ENCODE peak calls at places on chromosomes 16 and 17, in four cellular contexts. One of them, this sample, is unnamed. For H3K4me1 and H3K79me2, the result is how much of the 10 kb centered on the place peaks cover.

GRCh38 chr16:26688105-26688504 is 378.6 kb upstream of the C16orf82 start:
- DNase-seq in HCT116: no peak
- DNase-seq in GM23248: no peak
- DNase-seq in K562: no peak
- DNase-seq in this sample: no peak

GRCh38 chr16:85947511-85948509 is 48.8 kb downstream of the IRF8 start:
- DNase-seq in HCT116: no peak
- DNase-seq in GM23248: no peak
- DNase-seq in K562: no peak
- DNase-seq in this sample: no peak

GRCh38 chr17:33052856-33053255 is 61.2 kb downstream of the SPACA3 start:
- DNase-seq in HCT116: no peak
- DNase-seq in GM23248: peak
- DNase-seq in K562: no peak
- DNase-seq in this sample: no peak

GRCh38 chr16:73610605-73611177 is 562.8 kb upstream of the ZFHX3 start:
- DNase-seq in HCT116: no peak
- DNase-seq in GM23248: no peak
- DNase-seq in K562: no peak
- DNase-seq in this sample: no peak

GRCh38 chr17:59814685-59815084 is 78.1 kb downstream of the TUBD1 start:
- DNase-seq in HCT116: no peak
- DNase-seq in GM23248: no peak
- DNase-seq in K562: no peak
- DNase-seq in this sample: no peak

GRCh38 chr17:77480509-77481215 is 339.9 kb downstream of the SEC14L1 start:
- DNase-seq in HCT116: no peak
- DNase-seq in GM23248: no peak
- DNase-seq in K562: no peak
- DNase-seq in this sample: no peak

GRCh38 chr17:74442670-74443515 is 11.0 kb downstream of the GPRC5C start:
- DNase-seq in HCT116: peak
- DNase-seq in GM23248: peak
- DNase-seq in K562: peak
- DNase-seq in this sample: no peak

GRCh38 chr17:79406316-79406715 is 204.5 kb downstream of the RBFOX3 start:
- DNase-seq in HCT116: no peak
- DNase-seq in GM23248: no peak
- DNase-seq in K562: no peak
- DNase-seq in this sample: no peak

GRCh38 chr17:80923211-80924110 is 68.2 kb upstream of the CHMP6 start:
- DNase-seq in HCT116: no peak
- DNase-seq in GM23248: no peak
- DNase-seq in K562: no peak
- DNase-seq in this sample: no peak

GRCh38 chr17:31900877-31901276 is 631 bp downstream of the UTP6 start:
- DNase-seq in HCT116: no peak
- DNase-seq in GM23248: peak
- DNase-seq in K562: peak
- DNase-seq in this sample: no peak

GRCh38 chr17:61223725-61224124 is 175.9 kb upstream of the TBX2 start:
- DNase-seq in HCT116: no peak
- DNase-seq in GM23248: no peak
- DNase-seq in K562: no peak
- DNase-seq in this sample: no peak

GRCh38 chr17:67362173-67362572 is 4.2 kb downstream of the PSMD12 start:
- DNase-seq in HCT116: no peak
- DNase-seq in GM23248: no peak
- DNase-seq in K562: no peak
- DNase-seq in this sample: no peak

GRCh38 chr16:63067141-63067540 is 1030.9 kb upstream of the CDH8 start:
- DNase-seq in HCT116: no peak
- DNase-seq in GM23248: no peak
- DNase-seq in K562: no peak
- DNase-seq in this sample: no peak

GRCh38 chr16:72848045-72848410 is 199.9 kb downstream of the ZFHX3 start:
- DNase-seq in HCT116: no peak
- DNase-seq in GM23248: no peak
- DNase-seq in K562: no peak
- DNase-seq in this sample: no peak

GRCh38 chr17:70242781-70243437 is 73.6 kb downstream of the KCNJ2 start:
- DNase-seq in HCT116: no peak
- DNase-seq in GM23248: no peak
- DNase-seq in K562: no peak
- DNase-seq in this sample: no peak

GRCh38 chr17:48328457-48328856 is 101.6 kb downstream of the SKAP1 start:
- DNase-seq in HCT116: no peak
- DNase-seq in GM23248: no peak
- DNase-seq in K562: no peak
- DNase-seq in this sample: no peak

GRCh38 chr16:27169511-27170071 is 33.7 kb upstream of the KDM8 start:
- DNase-seq in HCT116: no peak
- DNase-seq in GM23248: peak
- DNase-seq in K562: no peak
- DNase-seq in this sample: peak

GRCh38 chr17:61076649-61077048 is 323.0 kb upstream of the TBX2 start:
- DNase-seq in HCT116: no peak
- DNase-seq in GM23248: peak
- DNase-seq in K562: no peak
- DNase-seq in this sample: no peak

GRCh38 chr17:55067697-55068439 is 99.3 kb downstream of the STXBP4 start:
- DNase-seq in HCT116: no peak
- DNase-seq in GM23248: peak
- DNase-seq in K562: peak
- DNase-seq in this sample: no peak

GRCh38 chr16:75486014-75486404 is 9.2 kb downstream of the CHST6 start:
- DNase-seq in HCT116: no peak
- DNase-seq in GM23248: no peak
- DNase-seq in K562: no peak
- DNase-seq in this sample: peak

GRCh38 chr17:36544049-36544319 is 735 bp upstream of the GGNBP2 start:
- DNase-seq in HCT116: no peak
- DNase-seq in GM23248: peak
- DNase-seq in K562: peak
- DNase-seq in this sample: peak

GRCh38 chr17:42706732-42707131 is 24.4 kb downstream of the CNTNAP1 start:
- DNase-seq in HCT116: no peak
- DNase-seq in GM23248: no peak
- DNase-seq in K562: no peak
- DNase-seq in this sample: no peak

GRCh38 chr16:74253146-74253545 is 43.5 kb upstream of the PSMD7 start:
- DNase-seq in HCT116: no peak
- DNase-seq in GM23248: no peak
- DNase-seq in K562: no peak
- DNase-seq in this sample: no peak

GRCh38 chr17:49576121-49576905 is 642 bp downstream of the NXPH3 start:
- DNase-seq in HCT116: no peak
- DNase-seq in GM23248: peak
- DNase-seq in K562: peak
- DNase-seq in this sample: no peak

GRCh38 chr17:8382052-8382879 is 727 bp downstream of the RPL26 start:
- DNase-seq in HCT116: no peak
- DNase-seq in GM23248: peak
- DNase-seq in K562: peak
- DNase-seq in this sample: no peak

GRCh38 chr16:22220714-22221113 is 14.6 kb downstream of the EEF2K start:
- DNase-seq in HCT116: no peak
- DNase-seq in GM23248: peak
- DNase-seq in K562: no peak
- DNase-seq in this sample: no peak

DNA sequence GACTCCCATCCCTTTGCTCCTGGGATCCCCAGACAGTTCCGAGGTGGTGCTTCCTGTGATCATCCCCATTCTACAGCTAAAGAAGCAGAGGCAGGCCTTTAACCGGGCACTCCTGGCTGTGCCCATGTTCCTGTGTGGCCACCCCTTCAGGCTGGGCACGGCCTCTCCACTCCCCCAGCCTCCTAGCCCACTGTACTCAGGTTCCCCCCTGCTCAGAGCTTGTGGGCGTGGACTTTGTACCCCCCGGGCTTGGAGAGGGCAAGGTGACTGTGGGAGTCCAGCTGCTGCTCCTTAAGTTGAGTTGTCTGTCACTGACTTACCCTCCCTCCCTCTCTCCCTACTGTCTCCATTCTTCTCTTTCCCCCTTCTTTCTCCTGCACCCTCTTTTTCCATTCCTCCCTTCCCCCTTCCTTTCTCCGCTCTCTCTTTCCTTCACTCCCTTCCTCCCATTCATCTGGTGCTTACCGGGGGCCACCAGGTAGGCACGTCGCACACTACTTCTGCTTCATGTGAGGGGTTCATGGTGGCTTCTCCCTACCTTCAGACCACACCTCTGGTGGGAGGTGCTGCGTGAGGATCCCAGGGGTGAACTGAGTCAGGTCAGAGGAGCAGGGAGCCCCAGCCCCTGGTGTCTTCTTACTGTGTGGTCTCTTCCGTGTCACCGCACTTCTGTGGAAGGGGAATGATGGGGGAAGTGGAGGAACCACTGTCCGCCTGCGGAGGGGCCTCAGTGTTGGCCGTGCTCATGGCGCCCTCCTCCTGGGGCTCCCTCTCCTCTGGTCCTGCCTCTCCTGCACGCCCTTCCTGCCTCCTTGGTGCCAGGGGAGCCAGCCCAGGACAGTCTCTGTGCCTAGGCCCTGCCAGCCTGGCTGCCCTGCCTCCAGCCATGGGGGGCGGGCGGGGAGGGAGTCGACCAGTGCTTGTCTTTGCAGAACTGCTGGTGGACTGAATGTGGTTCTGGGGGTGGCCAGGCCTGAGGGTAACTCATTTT is 29.7 kb downstream of the CMIP start:
- DNase-seq in HCT116: no peak
- DNase-seq in GM23248: no peak
- DNase-seq in K562: no peak
- DNase-seq in this sample: no peak
- H3K4me1 ChIP-seq in HCT116: under half
- H3K4me1 ChIP-seq in GM23248: under half
- H3K4me1 ChIP-seq in K562: half or more
- H3K4me1 ChIP-seq in this sample: under half

DNA sequence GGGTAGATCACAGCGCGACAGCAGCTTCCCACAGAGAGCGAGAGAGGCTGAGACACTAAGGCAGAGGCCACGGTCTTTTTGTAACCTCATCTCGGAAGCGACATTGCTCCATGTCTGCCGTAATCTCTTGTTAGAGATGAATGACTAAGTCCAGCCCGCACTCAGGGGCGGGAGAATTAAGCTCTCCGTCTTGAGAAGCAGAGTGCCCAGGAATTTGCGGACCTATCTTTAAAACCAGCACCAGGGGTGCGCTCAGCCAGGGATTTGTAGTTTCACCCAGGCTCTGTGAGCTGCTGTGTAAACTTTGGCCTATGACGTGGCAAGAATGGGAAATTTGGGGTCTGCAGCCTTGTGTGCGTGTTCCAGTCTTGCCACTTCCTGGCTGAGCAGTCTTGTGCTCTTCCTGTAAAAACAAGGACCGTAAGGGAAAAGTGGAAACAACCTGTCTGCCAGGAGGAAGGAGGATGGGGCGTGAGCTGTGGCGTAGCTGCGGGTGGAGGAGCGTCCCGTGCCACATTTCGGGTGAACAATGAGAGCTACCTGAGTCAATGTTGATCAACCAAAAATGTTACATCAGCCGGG is 16.0 kb upstream of the JPH3 start:
- DNase-seq in HCT116: no peak
- DNase-seq in GM23248: no peak
- DNase-seq in K562: peak
- DNase-seq in this sample: no peak
- TF ChIP-seq EZH2 in HCT116: no peak
- TF ChIP-seq EZH2 in GM23248: no peak
- TF ChIP-seq EZH2 in K562: no peak
- TF ChIP-seq EZH2 in this sample: no peak

GRCh38 chr16:84619103-84619460 is 1.2 kb upstream of the COTL1 start:
- DNase-seq in HCT116: no peak
- DNase-seq in GM23248: no peak
- DNase-seq in K562: no peak
- DNase-seq in this sample: no peak

GRCh38 chr16:84616515-84616914 is 1.4 kb downstream of the COTL1 start:
- DNase-seq in HCT116: no peak
- DNase-seq in GM23248: peak
- DNase-seq in K562: no peak
- DNase-seq in this sample: no peak

GRCh38 chr16:84617631-84618427 is at the start of gene COTL1:
- DNase-seq in HCT116: peak
- DNase-seq in GM23248: peak
- DNase-seq in K562: peak
- DNase-seq in this sample: peak

GRCh38 chr16:84618428-84619102 is 687 bp upstream of the COTL1 start:
- DNase-seq in HCT116: peak
- DNase-seq in GM23248: peak
- DNase-seq in K562: peak
- DNase-seq in this sample: no peak

DNA sequence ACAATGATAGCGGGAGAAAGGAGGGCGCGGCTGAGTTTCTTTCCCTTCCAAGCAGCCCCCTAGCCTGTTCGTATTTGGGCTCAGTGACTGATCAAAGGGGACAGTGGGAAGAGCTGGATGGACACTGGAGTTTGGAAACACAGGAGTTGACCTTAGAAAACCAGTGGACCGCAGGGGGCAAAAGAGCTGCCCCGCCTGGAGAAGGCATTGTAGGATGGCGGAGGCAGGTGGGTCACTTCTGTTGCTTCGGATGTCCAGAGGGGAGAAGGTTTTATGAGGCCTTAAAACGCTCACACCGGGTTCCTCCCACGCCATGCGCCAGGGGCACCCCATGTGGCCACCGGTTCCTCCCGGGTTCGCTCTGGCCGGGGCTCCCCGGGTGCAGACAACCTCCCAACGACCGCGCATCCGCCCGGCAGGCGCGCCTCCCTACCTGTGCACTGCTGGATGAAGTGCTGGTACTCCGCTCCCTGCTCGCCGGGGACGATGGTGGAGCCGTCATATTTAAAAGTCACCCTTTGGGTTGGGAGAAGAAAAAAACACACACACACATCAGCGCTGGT is 729 bp downstream of the COTL1 start:
- DNase-seq in HCT116: no peak
- DNase-seq in GM23248: peak
- DNase-seq in K562: peak
- DNase-seq in this sample: no peak
- H3K79me2 ChIP-seq in HCT116: half or more
- H3K79me2 ChIP-seq in GM23248: half or more
- H3K79me2 ChIP-seq in K562: under half
- H3K79me2 ChIP-seq in this sample: under half

GRCh38 chr17:1035546-1036170 is 38.7 kb downstream of the TIMM22 start:
- DNase-seq in HCT116: no peak
- DNase-seq in GM23248: peak
- DNase-seq in K562: no peak
- DNase-seq in this sample: no peak

GRCh38 chr17:1031711-1032110 is 34.8 kb downstream of the TIMM22 start:
- DNase-seq in HCT116: no peak
- DNase-seq in GM23248: peak
- DNase-seq in K562: no peak
- DNase-seq in this sample: no peak

GRCh38 chr17:1032391-1032790 is 35.5 kb downstream of the TIMM22 start:
- DNase-seq in HCT116: no peak
- DNase-seq in GM23248: no peak
- DNase-seq in K562: no peak
- DNase-seq in this sample: no peak

GRCh38 chr17:1034652-1035210 is 37.8 kb downstream of the TIMM22 start:
- DNase-seq in HCT116: no peak
- DNase-seq in GM23248: no peak
- DNase-seq in K562: no peak
- DNase-seq in this sample: no peak

GRCh38 chr17:1033503-1033902 is 36.6 kb downstream of the TIMM22 start:
- DNase-seq in HCT116: no peak
- DNase-seq in GM23248: no peak
- DNase-seq in K562: no peak
- DNase-seq in this sample: no peak
- H3K4me1 ChIP-seq in HCT116: under half
- H3K4me1 ChIP-seq in GM23248: under half
- H3K4me1 ChIP-seq in K562: under half
- H3K4me1 ChIP-seq in this sample: under half